ENCODE peak calls at places on chromosomes 7 and 10, in nine cellular contexts. H is ovary, M is fibroblast of lung, N is prostate gland, J is sigmoid colon, L is endodermal cell, W is colonic mucosa, Q is HepG2, P is stomach. T is an unnamed sample. For H3K4me1, the result is how much of the 10 kb centered on the place peaks cover.

GRCh38 chr7:137628211-137628610 is 218.6 kb downstream of the DGKI start:
- DNase-seq in H (no peak), M (no peak), N (no peak), J (no peak), L (no peak), W (no peak), Q (no peak), P (no peak), T (no peak)

GRCh38 chr7:120981888-120982615 is 6.5 kb upstream of the CPED1 start:
- DNase-seq in H (no peak), M (peak), N (no peak), J (no peak), L (no peak), W (no peak), Q (no peak), P (no peak), T (no peak)

GRCh38 chr10:97270523-97271154 is 21.8 kb downstream of the ARHGAP19 start:
- DNase-seq in H (no peak), M (peak), N (no peak), J (no peak), L (no peak), W (no peak), Q (peak), P (no peak), T (no peak)

GRCh38 chr7:80896856-80897598 is 21.8 kb downstream of the SEMA3C start:
- DNase-seq in H (no peak), M (no peak), N (no peak), J (no peak), L (no peak), W (peak), Q (no peak), P (no peak), T (no peak)

GRCh38 chr7:14195896-14196295 is 206.4 kb upstream of the ETV1 start:
- DNase-seq in H (no peak), M (peak), N (no peak), J (no peak), L (no peak), W (no peak), Q (no peak), P (no peak), T (no peak)

GRCh38 chr7:138125598-138126111 is 49.4 kb downstream of the AKR1D1 start:
- DNase-seq in H (no peak), M (peak), N (no peak), J (no peak), L (no peak), W (no peak), Q (no peak), P (no peak), T (no peak)

GRCh38 chr7:149833495-149834130 is 4.6 kb upstream of the ZNF862 start:
- DNase-seq in H (no peak), M (no peak), N (no peak), J (peak), L (no peak), W (no peak), Q (no peak), P (no peak), T (no peak)

GRCh38 chr10:96500519-96500918 is 13.2 kb downstream of the TLL2 start:
- DNase-seq in H (no peak), M (no peak), N (no peak), J (no peak), L (no peak), W (no peak), Q (no peak), P (no peak), T (no peak)

GRCh38 chr7:159036916-159037605 is 107.6 kb downstream of the VIPR2 start:
- DNase-seq in H (no peak), M (no peak), N (no peak), J (peak), L (peak), W (no peak), Q (no peak), P (no peak), T (peak)

GRCh38 chr7:105429746-105430612 is 41.3 kb upstream of the SRPK2 start:
- DNase-seq in H (no peak), M (peak), N (peak), J (no peak), L (peak), W (peak), Q (peak), P (peak), T (no peak)

GRCh38 chr10:2625094-2625493 is 442.3 kb upstream of the PFKP start:
- DNase-seq in H (no peak), M (no peak), N (no peak), J (no peak), L (no peak), W (no peak), Q (no peak), P (no peak), T (no peak)

GRCh38 chr10:32445036-32445435 is 904 bp upstream of the CCDC7 start:
- DNase-seq in H (no peak), M (no peak), N (no peak), J (no peak), L (no peak), W (no peak), Q (no peak), P (no peak), T (no peak)

GRCh38 chr7:29482056-29482455 is 81.6 kb upstream of the PRR15 start:
- DNase-seq in H (no peak), M (no peak), N (no peak), J (no peak), L (no peak), W (no peak), Q (no peak), P (no peak), T (no peak)

GRCh38 chr10:25130911-25131310 is 43.9 kb upstream of the GPR158 start:
- DNase-seq in H (no peak), M (peak), N (no peak), J (no peak), L (no peak), W (no peak), Q (no peak), P (no peak), T (no peak)

GRCh38 chr10:128210215-128211063 is 84.2 kb upstream of the MKI67 start:
- DNase-seq in H (peak), M (peak), N (peak), J (peak), L (peak), W (peak), Q (peak), P (peak), T (no peak)

GRCh38 chr7:11212816-11213215 is 239.1 kb downstream of the PHF14 start:
- DNase-seq in H (no peak), M (no peak), N (no peak), J (no peak), L (no peak), W (no peak), Q (no peak), P (no peak), T (no peak)

GRCh38 chr10:24552346-24553016 is 171.2 kb downstream of the ARHGAP21 start:
- DNase-seq in H (no peak), M (no peak), N (peak), J (no peak), L (peak), W (peak), Q (peak), P (peak), T (no peak)

GRCh38 chr7:150877545-150877944 is 25.2 kb downstream of the AOC1 start:
- DNase-seq in H (no peak), M (no peak), N (no peak), J (no peak), L (no peak), W (no peak), Q (no peak), P (no peak), T (no peak)

GRCh38 chr10:77583527-77583926 is 54.1 kb downstream of the KCNMA1 start:
- DNase-seq in H (no peak), M (no peak), N (no peak), J (no peak), L (no peak), W (no peak), Q (no peak), P (no peak), T (no peak)

GRCh38 chr7:155591055-155591750 is 44.8 kb upstream of the CNPY1 start:
- DNase-seq in H (no peak), M (no peak), N (no peak), J (no peak), L (peak), W (peak), Q (no peak), P (no peak), T (no peak)

GRCh38 chr7:142598297-142598696 is 151.0 kb upstream of the PRSS1 start:
- DNase-seq in H (no peak), M (no peak), N (no peak), J (no peak), L (no peak), W (no peak), Q (no peak), P (no peak), T (no peak)

GRCh38 chr7:114293289-114294012 is 121.2 kb upstream of the FOXP2 start:
- DNase-seq in H (no peak), M (no peak), N (no peak), J (no peak), L (peak), W (no peak), Q (no peak), P (no peak), T (no peak)

GRCh38 chr10:104337527-104337984 is 709 bp downstream of the ITPRIP start:
- DNase-seq in H (peak), M (peak), N (no peak), J (no peak), L (no peak), W (peak), Q (no peak), P (no peak), T (peak)

GRCh38 chr7:107693396-107693795 is 32.8 kb downstream of the SLC26A4 start:
- DNase-seq in H (no peak), M (no peak), N (peak), J (no peak), L (no peak), W (no peak), Q (no peak), P (no peak), T (no peak)

GRCh38 chr10:15223174-15223573 is 54.7 kb upstream of the NMT2 start:
- DNase-seq in H (no peak), M (peak), N (no peak), J (no peak), L (no peak), W (no peak), Q (no peak), P (no peak), T (no peak)

GRCh38 chr7:48193421-48193820 is 22.2 kb downstream of the ABCA13 start:
- DNase-seq in H (no peak), M (no peak), N (no peak), J (no peak), L (no peak), W (no peak), Q (no peak), P (no peak), T (no peak)

GRCh38 chr10:7111574-7111973 is 299.3 kb downstream of the SFMBT2 start:
- DNase-seq in H (no peak), M (peak), N (no peak), J (no peak), L (no peak), W (no peak), Q (no peak), P (no peak), T (no peak)

GRCh38 chr7:98051118-98051744 is 55.4 kb upstream of the LMTK2 start:
- DNase-seq in H (no peak), M (no peak), N (no peak), J (no peak), L (peak), W (peak), Q (peak), P (peak), T (no peak)

GRCh38 chr10:52446391-52446790 is 132.3 kb downstream of the DKK1 start:
- DNase-seq in H (no peak), M (peak), N (no peak), J (no peak), L (no peak), W (no peak), Q (no peak), P (no peak), T (no peak)

GRCh38 chr7:158564648-158565005 is 23.0 kb downstream of the PTPRN2 start:
- DNase-seq in H (no peak), M (no peak), N (no peak), J (no peak), L (no peak), W (no peak), Q (no peak), P (no peak), T (no peak)

GRCh38 chr10:82887488-82887887 is 1012.5 kb downstream of the NRG3 start:
- DNase-seq in H (no peak), M (peak), N (no peak), J (no peak), L (no peak), W (no peak), Q (no peak), P (peak), T (no peak)

GRCh38 chr10:52213511-52213831 is 100.6 kb upstream of the DKK1 start:
- DNase-seq in H (no peak), M (peak), N (no peak), J (no peak), L (peak), W (peak), Q (peak), P (no peak), T (no peak)

GRCh38 chr10:71888623-71889387 is 37.8 kb upstream of the PSAP start:
- DNase-seq in H (peak), M (peak), N (peak), J (peak), L (peak), W (peak), Q (no peak), P (peak), T (no peak)

GRCh38 chr10:3745582-3745981 is 39.4 kb downstream of the KLF6 start:
- DNase-seq in H (no peak), M (no peak), N (no peak), J (no peak), L (no peak), W (no peak), Q (no peak), P (no peak), T (no peak)
- H3K4me1 ChIP-seq in H (under half), M (under half), N (under half), J (under half), L (under half), W (under half), Q (half or more), P (under half), T (under half)

GRCh38 chr10:119595715-119596515 is 849 bp downstream of the TIAL1 start:
- DNase-seq in H (peak), M (peak), N (peak), J (peak), L (peak), W (peak), Q (no peak), P (peak), T (no peak)
- H3K4me1 ChIP-seq in H (under half), M (under half), N (under half), J (under half), L (under half), W (under half), Q (under half), P (under half), T (under half)

DNA sequence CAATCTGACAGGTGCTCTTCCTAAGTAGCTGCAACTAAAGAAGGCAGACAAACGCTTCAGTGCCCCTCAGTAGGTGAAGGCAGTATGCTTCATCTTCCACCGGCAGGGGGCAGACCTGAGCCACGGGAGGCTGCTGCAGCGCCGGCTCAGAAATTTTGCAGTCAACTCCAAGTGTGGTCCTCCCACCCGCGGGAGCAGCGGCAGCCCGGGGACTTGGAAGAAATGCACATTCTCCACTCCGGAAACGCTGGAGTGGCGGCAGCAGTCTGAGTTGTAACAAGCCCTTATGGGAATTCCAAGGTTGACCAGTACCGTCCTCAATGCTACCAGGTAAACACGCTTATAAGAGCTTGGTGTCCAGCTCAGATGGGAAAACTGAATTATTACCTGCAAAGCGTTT is 3.4 kb downstream of the IGFBP3 start:
- DNase-seq in H (peak), M (peak), N (peak), J (peak), L (peak), W (peak), Q (peak), P (peak), T (no peak)
- H3K4me1 ChIP-seq in H (under half), M (under half), N (under half), J (half or more), L (under half), W (under half), Q (under half), P (under half), T (half or more)

DNA sequence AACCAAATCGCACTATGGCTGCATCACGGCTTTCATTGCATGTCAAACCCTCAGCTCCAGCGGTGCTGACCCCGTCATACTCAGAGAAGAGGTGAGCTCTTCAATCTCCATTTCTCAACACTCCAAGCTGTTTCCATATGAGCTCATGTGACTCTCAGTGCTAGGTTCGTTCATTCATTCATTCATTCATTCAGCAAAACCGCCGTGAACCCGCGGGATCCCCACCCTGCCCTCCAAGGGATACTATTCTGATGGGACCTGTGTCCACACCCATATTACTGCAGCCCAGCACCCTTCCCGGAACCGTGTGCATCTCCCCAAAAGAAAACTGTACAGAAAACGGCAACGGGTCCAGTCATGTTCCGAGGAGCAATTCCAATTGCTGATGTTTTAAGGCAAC is 184.7 kb downstream of the DIP2C start:
- DNase-seq in H (peak), M (no peak), N (no peak), J (peak), L (no peak), W (no peak), Q (no peak), P (no peak), T (no peak)
- H3K4me1 ChIP-seq in H (under half), M (under half), N (under half), J (under half), L (under half), W (under half), Q (under half), P (under half), T (under half)

GRCh38 chr10:131270461-131271190 is 40.9 kb downstream of the TCERG1L start:
- DNase-seq in H (no peak), M (no peak), N (no peak), J (no peak), L (peak), W (no peak), Q (no peak), P (no peak), T (peak)
- H3K4me1 ChIP-seq in H (under half), M (under half), N (under half), J (under half), L (under half), W (under half), Q (under half), P (under half), T (under half)

GRCh38 chr7:26680616-26681015 is 183.8 kb downstream of the SKAP2 start:
- DNase-seq in H (no peak), M (no peak), N (no peak), J (no peak), L (no peak), W (no peak), Q (no peak), P (no peak), T (no peak)
- H3K4me1 ChIP-seq in H (under half), M (under half), N (under half), J (under half), L (under half), W (under half), Q (under half), P (under half), T (under half)

GRCh38 chr7:66681491-66682349 is 53.0 kb downstream of the KCTD7 start:
- DNase-seq in H (peak), M (peak), N (peak), J (peak), L (peak), W (peak), Q (peak), P (peak), T (peak)

GRCh38 chr7:66687186-66687585 is 53.3 kb upstream of the RABGEF1 start:
- DNase-seq in H (no peak), M (no peak), N (no peak), J (no peak), L (no peak), W (no peak), Q (no peak), P (no peak), T (no peak)

GRCh38 chr7:66682350-66683093 is 53.8 kb downstream of the KCTD7 start:
- DNase-seq in H (no peak), M (peak), N (no peak), J (peak), L (no peak), W (peak), Q (no peak), P (peak), T (no peak)

GRCh38 chr7:66679633-66679980 is 50.9 kb downstream of the KCTD7 start:
- DNase-seq in H (no peak), M (no peak), N (no peak), J (peak), L (no peak), W (no peak), Q (no peak), P (no peak), T (no peak)

GRCh38 chr7:66683770-66684123 is 55.1 kb downstream of the KCTD7 start:
- DNase-seq in H (no peak), M (peak), N (no peak), J (peak), L (no peak), W (no peak), Q (no peak), P (no peak), T (no peak)
- H3K4me1 ChIP-seq in H (under half), M (under half), N (under half), J (under half), L (under half), W (under half), Q (under half), P (under half), T (under half)

GRCh38 chr10:79159141-79159619 is 90.4 kb downstream of the ZMIZ1 start:
- DNase-seq in H (no peak), M (peak), N (no peak), J (no peak), L (no peak), W (no peak), Q (no peak), P (no peak), T (no peak)
- H3K4me1 ChIP-seq in H (half or more), M (half or more), N (under half), J (half or more), L (under half), W (under half), Q (half or more), P (half or more), T (half or more)

DNA sequence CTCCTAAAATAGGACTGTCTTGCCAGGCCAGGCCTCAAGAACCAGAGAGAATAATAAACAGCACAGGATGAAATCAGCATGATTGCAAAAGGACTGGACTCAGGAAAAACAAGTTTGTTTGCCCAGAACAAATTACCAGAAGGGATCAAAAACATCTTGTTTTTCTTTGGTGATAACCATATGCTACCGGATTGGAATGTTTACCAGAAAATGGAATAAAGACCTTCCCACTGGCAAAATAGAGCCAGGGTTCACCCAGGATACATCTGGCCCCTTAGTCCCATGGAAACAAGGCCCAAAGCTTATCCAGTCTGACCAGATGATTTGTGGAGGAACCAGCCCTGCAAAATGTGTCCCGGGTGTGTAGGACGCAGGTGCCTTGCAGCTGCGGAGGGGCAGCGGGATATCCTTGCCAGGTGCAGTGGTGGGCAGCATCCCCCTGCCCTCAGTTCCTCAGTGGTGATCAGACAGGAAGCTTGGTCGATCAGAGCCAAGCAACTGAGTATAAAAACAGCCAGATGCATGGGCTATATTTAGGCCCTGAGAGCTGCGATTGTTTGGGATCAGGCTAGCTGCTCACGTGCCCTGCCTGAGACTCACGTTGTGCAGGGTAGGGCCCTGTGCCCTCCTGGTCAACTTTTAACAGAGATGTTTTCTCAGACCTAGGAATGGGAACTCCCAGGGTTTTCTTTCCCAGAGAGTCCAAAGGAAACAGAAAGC is 4.6 kb upstream of the ZNF22 start:
- DNase-seq in H (peak), M (no peak), N (no peak), J (peak), L (peak), W (no peak), Q (peak), P (peak), T (peak)
- H3K4me1 ChIP-seq in H (under half), M (under half), N (under half), J (half or more), L (under half), W (under half), Q (half or more), P (under half), T (half or more)

DNA sequence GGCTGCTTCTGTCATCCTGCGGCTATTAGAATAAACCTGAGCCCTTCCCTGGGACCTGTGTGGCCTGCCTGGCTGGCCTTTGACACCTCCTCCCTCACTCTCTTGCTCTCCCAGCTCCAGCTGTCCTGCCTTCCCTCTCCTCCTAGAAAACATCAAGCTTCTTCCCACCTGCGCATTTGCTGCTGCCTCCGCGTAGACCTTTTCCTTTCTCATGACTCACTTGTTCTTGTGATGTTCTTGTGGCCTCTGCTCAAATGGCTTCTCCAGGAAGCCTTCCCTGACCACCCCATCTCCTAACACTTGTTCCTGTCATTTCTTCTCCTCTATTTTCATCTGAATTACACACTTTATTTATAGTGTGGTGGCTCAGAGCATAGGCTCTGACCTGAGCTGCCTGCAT is 57.5 kb downstream of the EEPD1 start:
- DNase-seq in H (no peak), M (peak), N (no peak), J (peak), L (peak), W (no peak), Q (no peak), P (no peak), T (peak)
- H3K4me1 ChIP-seq in H (under half), M (under half), N (under half), J (half or more), L (under half), W (under half), Q (half or more), P (under half), T (under half)